ENCODE peak calls at places on chromosomes 13 and 19, in five cellular contexts. K is amniotic stem cell; C is GM04504; I is AG09319; O is stimulated activated CD4-positive, alpha-beta T cell treated with anti-CD3 and anti-CD28 coated beads, TNF-alpha, amount 100 ng/mL, for 1 hour. D is an unnamed sample.

GRCh38 chr19:33509774-33510173 is 11.8 kb downstream of the PEPD start:
- DNase-seq in I (no peak), C (no peak), K (no peak), O (no peak), D (no peak)

GRCh38 chr19:7851623-7852500 is 21.8 kb downstream of the EVI5L start:
- DNase-seq in C (no peak), O (no peak), K (no peak), I (no peak), D (no peak)

GRCh38 chr19:38721977-38722773 is 22.1 kb downstream of the CAPN12 start:
- DNase-seq in C (no peak), O (no peak), I (no peak), K (no peak), D (no peak)

GRCh38 chr19:45086453-45086852 is 6.5 kb upstream of the PPP1R37 start:
- DNase-seq in C (no peak), O (no peak), K (no peak), I (no peak), D (no peak)

GRCh38 chr13:50678464-50679162 is 164.9 kb downstream of the DLEU7 start:
- DNase-seq in O (no peak), K (no peak), I (peak), C (peak), D (no peak)

GRCh38 chr19:8044018-8044417 is 8.5 kb upstream of the CCL25 start:
- DNase-seq in O (no peak), K (no peak), I (no peak), C (no peak), D (no peak)

GRCh38 chr13:70347947-70348620 is 239.8 kb upstream of the KLHL1 start:
- DNase-seq in K (no peak), I (no peak), O (no peak), C (no peak), D (no peak)

GRCh38 chr19:4829001-4829712 is 2.4 kb downstream of the TICAM1 start:
- DNase-seq in K (no peak), O (no peak), C (no peak), I (no peak), D (no peak)

GRCh38 chr19:35601971-35602370 is 10.6 kb upstream of the HAUS5 start:
- DNase-seq in I (no peak), O (no peak), C (no peak), K (no peak), D (no peak)

GRCh38 chr13:100550433-100550832 is 38.2 kb downstream of the GGACT start:
- DNase-seq in O (no peak), C (peak), K (peak), I (peak), D (no peak)